ENCODE peak calls at places on chromosome 3, in ten cellular contexts. One of them, this sample, is unnamed.
A peak's percentile ranks its signal among the peaks of the same experiment; 100 is the strongest.

GRCh38 chr3:128278761-128279593 is 125.7 kb downstream of the EEFSEC start:
- DNase-seq in lower lobe of right lung: peak; percentile 58
- DNase-seq in A549: no peak
- DNase-seq in esophagus muscularis mucosa: no peak
- DNase-seq in left lung: peak; percentile 61
- DNase-seq in A673: peak; percentile 50
- DNase-seq in right atrium auricular region: no peak
- DNase-seq in endodermal cell: peak; percentile 72
- DNase-seq in cardiac muscle cell: peak; percentile 97
- DNase-seq in fibroblast of lung: peak; percentile 94
- DNase-seq in this sample: no peak

GRCh38 chr3:19886404-19886803 is 47.6 kb downstream of the EFHB start:
- DNase-seq in A549: peak; percentile 52
- DNase-seq in fibroblast of lung: no peak
- DNase-seq in lower lobe of right lung: no peak
- DNase-seq in endodermal cell: no peak
- DNase-seq in A673: no peak
- DNase-seq in esophagus muscularis mucosa: no peak
- DNase-seq in right atrium auricular region: no peak
- DNase-seq in left lung: peak; percentile 42
- DNase-seq in cardiac muscle cell: no peak
- DNase-seq in this sample: no peak

GRCh38 chr3:65170357-65171090 is 482.7 kb upstream of the ADAMTS9 start:
- DNase-seq in esophagus muscularis mucosa: peak; percentile 95
- DNase-seq in endodermal cell: no peak
- DNase-seq in A673: peak; percentile 26
- DNase-seq in cardiac muscle cell: peak; percentile 99
- DNase-seq in right atrium auricular region: peak; percentile 94
- DNase-seq in A549: peak; percentile 48
- DNase-seq in fibroblast of lung: peak; percentile 96
- DNase-seq in lower lobe of right lung: peak; percentile 54
- DNase-seq in left lung: peak; percentile 59
- DNase-seq in this sample: peak; percentile 63

GRCh38 chr3:183394150-183394549 is 34.3 kb downstream of the MCF2L2 start:
- DNase-seq in left lung: no peak
- DNase-seq in A549: no peak
- DNase-seq in endodermal cell: no peak
- DNase-seq in A673: no peak
- DNase-seq in cardiac muscle cell: peak; percentile 50
- DNase-seq in esophagus muscularis mucosa: no peak
- DNase-seq in fibroblast of lung: peak; percentile 37
- DNase-seq in right atrium auricular region: no peak
- DNase-seq in lower lobe of right lung: no peak
- DNase-seq in this sample: no peak

GRCh38 chr3:3800076-3800448 is 831 bp downstream of the LRRN1 start:
- DNase-seq in cardiac muscle cell: no peak
- DNase-seq in endodermal cell: peak; percentile 76
- DNase-seq in lower lobe of right lung: peak; percentile 44
- DNase-seq in left lung: peak; percentile 40
- DNase-seq in fibroblast of lung: no peak
- DNase-seq in A549: no peak
- DNase-seq in esophagus muscularis mucosa: no peak
- DNase-seq in right atrium auricular region: no peak
- DNase-seq in A673: no peak
- DNase-seq in this sample: no peak

GRCh38 chr3:72722930-72723726 is 125.1 kb downstream of the SHQ1 start:
- DNase-seq in endodermal cell: no peak
- DNase-seq in esophagus muscularis mucosa: no peak
- DNase-seq in fibroblast of lung: peak; percentile 61
- DNase-seq in right atrium auricular region: no peak
- DNase-seq in A673: peak; percentile 35
- DNase-seq in cardiac muscle cell: peak; percentile 45
- DNase-seq in left lung: no peak
- DNase-seq in lower lobe of right lung: no peak
- DNase-seq in A549: peak; percentile 26
- DNase-seq in this sample: no peak

GRCh38 chr3:79490165-79491028 is 277.4 kb downstream of the ROBO1 start:
- DNase-seq in lower lobe of right lung: peak; percentile 52
- DNase-seq in esophagus muscularis mucosa: no peak
- DNase-seq in A549: no peak
- DNase-seq in right atrium auricular region: no peak
- DNase-seq in A673: peak; percentile 40
- DNase-seq in left lung: peak; percentile 73
- DNase-seq in cardiac muscle cell: peak; percentile 95
- DNase-seq in endodermal cell: peak; percentile 44
- DNase-seq in fibroblast of lung: peak; percentile 92
- DNase-seq in this sample: no peak

GRCh38 chr3:44886561-44886960 is 12.2 kb downstream of the TGM4 start:
- DNase-seq in endodermal cell: peak; percentile 44
- DNase-seq in cardiac muscle cell: no peak
- DNase-seq in right atrium auricular region: no peak
- DNase-seq in left lung: no peak
- DNase-seq in fibroblast of lung: no peak
- DNase-seq in A673: no peak
- DNase-seq in esophagus muscularis mucosa: no peak
- DNase-seq in A549: peak; percentile 57
- DNase-seq in lower lobe of right lung: no peak
- DNase-seq in this sample: peak; percentile 93

GRCh38 chr3:183202004-183202722 is 39.6 kb upstream of the LAMP3 start:
- DNase-seq in cardiac muscle cell: no peak
- DNase-seq in A673: no peak
- DNase-seq in right atrium auricular region: no peak
- DNase-seq in endodermal cell: no peak
- DNase-seq in lower lobe of right lung: no peak
- DNase-seq in esophagus muscularis mucosa: no peak
- DNase-seq in A549: no peak
- DNase-seq in fibroblast of lung: no peak
- DNase-seq in left lung: no peak
- DNase-seq in this sample: no peak

GRCh38 chr3:152069871-152070270 is 196.4 kb downstream of the SUCNR1 start:
- DNase-seq in right atrium auricular region: no peak
- DNase-seq in fibroblast of lung: no peak
- DNase-seq in A673: no peak
- DNase-seq in esophagus muscularis mucosa: no peak
- DNase-seq in A549: no peak
- DNase-seq in left lung: no peak
- DNase-seq in lower lobe of right lung: no peak
- DNase-seq in endodermal cell: no peak
- DNase-seq in cardiac muscle cell: no peak
- DNase-seq in this sample: no peak

GRCh38 chr3:70832035-70832795 is 519.8 kb upstream of the MDFIC2 start:
- DNase-seq in A549: no peak
- DNase-seq in fibroblast of lung: peak; percentile 91
- DNase-seq in left lung: no peak
- DNase-seq in cardiac muscle cell: peak; percentile 88
- DNase-seq in A673: no peak
- DNase-seq in right atrium auricular region: no peak
- DNase-seq in endodermal cell: no peak
- DNase-seq in lower lobe of right lung: no peak
- DNase-seq in esophagus muscularis mucosa: no peak
- DNase-seq in this sample: no peak

GRCh38 chr3:61903931-61904657 is 342.7 kb downstream of the PTPRG start:
- DNase-seq in A673: peak; percentile 43
- DNase-seq in lower lobe of right lung: no peak
- DNase-seq in left lung: no peak
- DNase-seq in right atrium auricular region: no peak
- DNase-seq in cardiac muscle cell: peak; percentile 48
- DNase-seq in esophagus muscularis mucosa: no peak
- DNase-seq in endodermal cell: no peak
- DNase-seq in A549: no peak
- DNase-seq in fibroblast of lung: peak; percentile 52
- DNase-seq in this sample: no peak

DNA sequence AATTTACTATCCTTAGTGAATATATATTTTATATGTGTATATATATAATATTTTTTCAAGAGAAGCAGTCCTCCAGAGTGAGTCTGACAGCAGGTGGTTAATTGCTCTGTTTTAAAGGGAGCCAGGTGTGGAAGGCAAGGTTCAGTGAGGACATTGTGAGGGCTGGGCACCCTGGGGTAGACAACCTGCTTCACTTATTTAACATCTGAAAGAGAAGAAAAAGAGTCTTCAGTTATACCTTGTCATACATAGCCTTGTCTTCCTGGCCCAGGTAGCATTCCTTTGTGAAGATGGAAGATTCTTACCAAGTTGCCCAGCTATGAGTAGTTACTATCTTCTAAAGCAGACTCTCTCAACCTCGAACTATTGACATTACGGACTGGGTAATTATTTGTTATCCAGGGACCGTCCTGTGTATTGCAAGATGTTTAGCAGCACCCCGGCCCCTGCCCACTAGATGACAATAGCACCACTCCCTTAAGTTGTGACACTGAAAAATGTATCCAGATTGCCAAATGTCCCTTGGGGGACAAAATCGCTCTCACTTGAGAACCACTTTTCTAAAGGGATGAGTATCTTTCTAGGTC is 336.0 kb upstream of the TRIM42 start:
- DNase-seq in right atrium auricular region: no peak
- DNase-seq in A673: no peak
- DNase-seq in lower lobe of right lung: no peak
- DNase-seq in esophagus muscularis mucosa: no peak
- DNase-seq in A549: no peak
- DNase-seq in left lung: no peak
- DNase-seq in cardiac muscle cell: no peak
- DNase-seq in endodermal cell: peak; percentile 79
- DNase-seq in fibroblast of lung: no peak
- DNase-seq in this sample: no peak
- H3K27ac ChIP-seq in right atrium auricular region: no peak overlapping the region
- H3K27ac ChIP-seq in A673: no peak overlapping the region
- H3K27ac ChIP-seq in lower lobe of right lung: no peak overlapping the region
- H3K27ac ChIP-seq in esophagus muscularis mucosa: no peak overlapping the region
- H3K27ac ChIP-seq in A549: no peak overlapping the region
- H3K27ac ChIP-seq in left lung: no peak overlapping the region
- H3K27ac ChIP-seq in cardiac muscle cell: no peak overlapping the region
- H3K27ac ChIP-seq in endodermal cell: no peak overlapping the region
- H3K27ac ChIP-seq in fibroblast of lung: no peak overlapping the region
- H3K27ac ChIP-seq in this sample: no peak overlapping the region

DNA sequence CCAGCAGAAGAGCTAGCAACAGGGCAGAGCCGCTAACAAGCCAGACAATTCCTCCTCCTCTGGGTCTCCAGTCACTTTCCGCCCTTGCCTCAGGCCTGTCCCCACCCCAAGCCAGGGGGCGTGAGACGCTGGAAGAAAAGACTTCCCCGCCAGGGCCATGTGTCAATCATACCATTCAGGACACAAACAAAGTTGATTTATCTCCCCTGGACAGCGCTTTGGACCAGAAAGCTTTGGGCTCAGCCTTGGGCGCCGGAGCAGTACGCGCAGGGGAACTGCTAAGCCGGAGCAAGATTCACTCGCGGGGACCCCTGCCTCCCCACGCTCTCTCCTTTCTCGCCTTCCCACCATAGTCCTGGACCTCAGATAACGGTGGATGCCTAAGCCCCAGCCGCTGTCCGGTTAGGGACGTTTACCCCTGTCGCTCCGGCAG is 479 bp downstream of the LRRC2 start:
- DNase-seq in fibroblast of lung: no peak
- DNase-seq in left lung: no peak
- DNase-seq in A673: no peak
- DNase-seq in cardiac muscle cell: no peak
- DNase-seq in lower lobe of right lung: no peak
- DNase-seq in right atrium auricular region: no peak
- DNase-seq in A549: no peak
- DNase-seq in esophagus muscularis mucosa: no peak
- DNase-seq in endodermal cell: peak; percentile 92
- DNase-seq in this sample: no peak
- H3K4me1 ChIP-seq in fibroblast of lung: no peaks in the 10 kb centered on the region
- H3K4me1 ChIP-seq in left lung: no peaks in the 10 kb centered on the region
- H3K4me1 ChIP-seq in A673: no peaks in the 10 kb centered on the region
- H3K4me1 ChIP-seq in cardiac muscle cell: no peaks in the 10 kb centered on the region
- H3K4me1 ChIP-seq in lower lobe of right lung: peaks cover 19% of the 10 kb centered on the region
- H3K4me1 ChIP-seq in right atrium auricular region: peaks cover 31% of the 10 kb centered on the region
- H3K4me1 ChIP-seq in A549: no peaks in the 10 kb centered on the region
- H3K4me1 ChIP-seq in esophagus muscularis mucosa: peaks cover 15% of the 10 kb centered on the region
- H3K4me1 ChIP-seq in endodermal cell: peaks cover 9% of the 10 kb centered on the region
- H3K4me1 ChIP-seq in this sample: peaks cover 15% of the 10 kb centered on the region

DNA sequence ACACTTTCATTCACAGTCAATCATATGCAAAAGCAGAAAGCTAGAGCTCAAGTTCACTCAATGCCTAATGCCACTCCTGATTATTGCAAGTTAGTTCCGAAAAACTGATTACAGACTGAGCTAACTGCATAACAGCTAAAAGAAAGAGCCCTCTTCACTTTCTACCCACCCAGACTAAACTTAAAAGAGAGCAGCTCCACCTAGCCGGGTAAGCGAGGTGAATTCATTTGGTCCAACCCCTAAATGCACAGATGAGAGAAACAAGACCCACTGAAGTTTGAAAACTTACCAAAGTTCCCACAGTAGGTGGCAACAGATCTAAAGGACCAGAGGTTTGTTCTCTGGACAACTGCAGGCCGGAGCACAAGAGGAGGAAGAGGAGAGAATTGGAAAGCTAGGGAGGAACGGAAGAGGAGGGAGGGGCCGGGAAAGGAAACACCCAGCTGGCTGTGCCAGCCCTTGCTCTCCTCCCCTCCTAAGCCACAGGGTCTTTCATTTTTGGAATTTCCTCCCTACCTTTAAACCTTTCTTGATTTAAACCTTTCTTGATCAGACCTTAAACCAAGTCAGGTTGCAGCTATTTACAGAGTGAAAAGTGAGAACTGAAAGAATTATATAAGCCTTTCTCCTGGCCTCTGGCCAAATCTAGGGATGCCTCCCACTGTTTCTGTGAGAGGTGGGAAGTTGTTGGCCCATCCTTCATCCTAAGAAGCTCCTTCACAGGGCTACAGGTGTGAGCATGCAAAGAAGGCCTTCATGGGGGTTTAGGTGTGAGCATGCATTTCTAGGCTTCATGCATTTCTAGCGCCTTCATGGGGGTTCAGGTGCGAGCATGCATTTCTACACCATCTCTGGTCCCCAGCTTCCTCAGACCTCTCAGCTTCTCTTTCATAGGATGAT is 114.7 kb upstream of the LMOD3 start:
- DNase-seq in A549: no peak
- DNase-seq in right atrium auricular region: no peak
- DNase-seq in endodermal cell: peak; percentile 74
- DNase-seq in cardiac muscle cell: peak; percentile 6
- DNase-seq in fibroblast of lung: no peak
- DNase-seq in lower lobe of right lung: no peak
- DNase-seq in esophagus muscularis mucosa: no peak
- DNase-seq in left lung: no peak
- DNase-seq in A673: peak; percentile 1
- DNase-seq in this sample: no peak
- TF ChIP-seq CTCF in A549: no peak
- TF ChIP-seq CTCF in right atrium auricular region: peak; percentile 14
- TF ChIP-seq CTCF in endodermal cell: no peak
- TF ChIP-seq CTCF in cardiac muscle cell: no peak
- TF ChIP-seq CTCF in fibroblast of lung: no peak
- TF ChIP-seq CTCF in lower lobe of right lung: no peak
- TF ChIP-seq CTCF in esophagus muscularis mucosa: no peak
- TF ChIP-seq CTCF in left lung: no peak
- TF ChIP-seq CTCF in A673: no peak
- TF ChIP-seq CTCF in this sample: no peak

DNA sequence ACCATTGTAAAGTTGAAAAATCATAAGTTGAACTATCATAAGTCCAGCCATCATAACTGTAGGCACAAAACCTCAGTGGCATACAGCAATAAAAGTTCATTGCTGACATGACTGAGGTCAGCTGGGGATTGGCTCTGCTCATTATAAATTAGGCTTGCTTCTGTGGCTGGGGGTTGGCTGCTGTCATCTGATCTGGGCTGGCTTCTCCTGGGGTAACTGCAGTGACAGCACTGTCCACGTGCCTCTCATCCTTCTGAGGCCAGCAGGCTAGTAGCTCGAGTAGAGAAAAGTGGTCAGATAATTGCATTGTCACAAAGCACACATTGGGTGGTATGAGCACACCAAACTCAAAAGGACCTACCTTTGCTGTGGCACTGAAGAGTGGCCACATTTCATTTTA is 31.3 kb downstream of the CMTM7 start:
- DNase-seq in esophagus muscularis mucosa: peak; percentile 90
- DNase-seq in A673: no peak
- DNase-seq in lower lobe of right lung: no peak
- DNase-seq in right atrium auricular region: no peak
- DNase-seq in cardiac muscle cell: no peak
- DNase-seq in fibroblast of lung: no peak
- DNase-seq in left lung: no peak
- DNase-seq in A549: no peak
- DNase-seq in endodermal cell: no peak
- DNase-seq in this sample: no peak
- H3K27ac ChIP-seq in esophagus muscularis mucosa: peak overlapping the region; percentile 58
- H3K27ac ChIP-seq in A673: no peak overlapping the region
- H3K27ac ChIP-seq in lower lobe of right lung: peak overlapping the region; percentile 83
- H3K27ac ChIP-seq in right atrium auricular region: peak overlapping the region; percentile 17
- H3K27ac ChIP-seq in cardiac muscle cell: no peak overlapping the region
- H3K27ac ChIP-seq in fibroblast of lung: no peak overlapping the region
- H3K27ac ChIP-seq in left lung: peak overlapping the region; percentile 79
- H3K27ac ChIP-seq in A549: no peak overlapping the region
- H3K27ac ChIP-seq in endodermal cell: no peak overlapping the region
- H3K27ac ChIP-seq in this sample: peak overlapping the region; percentile 93